ENCODE peak calls at places on chromosomes 6 and 20, in six cellular contexts. W is tibial nerve, H is right cardiac atrium, L is hepatocyte, I is transverse colon, F is heart left ventricle. J is an unnamed sample.

GRCh38 chr20:35837577-35838195 is 65.9 kb downstream of the PHF20 start:
- DNase-seq in W (no peak), H (no peak), L (no peak), I (no peak), F (no peak), J (no peak)

GRCh38 chr20:39706089-39706721 is 744.1 kb downstream of the DHX35 start:
- DNase-seq in W (peak; percentile 12), H (peak; percentile 18), L (peak; percentile 60), I (no peak), F (peak; percentile 68), J (no peak)

GRCh38 chr6:28864321-28864923 is 59.4 kb downstream of the TRIM27 start:
- DNase-seq in W (no peak), H (no peak), L (no peak), I (no peak), F (no peak), J (no peak)

GRCh38 chr6:128363424-128363823 is 157.0 kb downstream of the PTPRK start:
- DNase-seq in W (no peak), H (no peak), L (no peak), I (no peak), F (no peak), J (no peak)

GRCh38 chr6:11711644-11711993 is 67.0 kb downstream of the ADTRP start:
- DNase-seq in W (no peak), H (no peak), L (no peak), I (no peak), F (no peak), J (no peak)

GRCh38 chr20:23111944-23112342 is 25.8 kb upstream of the CD93 start:
- DNase-seq in W (no peak), H (no peak), L (no peak), I (no peak), F (no peak), J (no peak)

GRCh38 chr20:24402234-24402633 is 67.2 kb upstream of the SYNDIG1 start:
- DNase-seq in W (no peak), H (no peak), L (no peak), I (no peak), F (no peak), J (no peak)

GRCh38 chr6:56522871-56523270 is 119.8 kb downstream of the DST start:
- DNase-seq in W (no peak), H (no peak), L (no peak), I (no peak), F (no peak), J (no peak)

GRCh38 chr6:169800668-169801395 is 49.4 kb downstream of the ERMARD start:
- DNase-seq in W (no peak), H (no peak), L (peak; percentile 83), I (peak; percentile 30), F (no peak), J (no peak)

GRCh38 chr6:166738361-166738760 is 111.3 kb upstream of the RPS6KA2 start:
- DNase-seq in W (no peak), H (no peak), L (no peak), I (no peak), F (no peak), J (no peak)

GRCh38 chr6:126529605-126530004 is 189.7 kb downstream of the CENPW start:
- DNase-seq in W (no peak), H (no peak), L (no peak), I (no peak), F (no peak), J (no peak)

GRCh38 chr6:122059918-122060317 is 339.5 kb upstream of the HSF2 start:
- DNase-seq in W (no peak), H (no peak), L (no peak), I (no peak), F (no peak), J (no peak)

GRCh38 chr6:148455225-148455624 is 112.6 kb downstream of the SASH1 start:
- DNase-seq in W (no peak), H (no peak), L (no peak), I (no peak), F (peak; percentile 29), J (no peak)

GRCh38 chr6:79607000-79607399 is 24.1 kb upstream of the SH3BGRL2 start:
- DNase-seq in W (no peak), H (no peak), L (no peak), I (no peak), F (no peak), J (no peak)

GRCh38 chr6:148760568-148761531 is 14.0 kb downstream of the UST start:
- DNase-seq in W (peak; percentile 68), H (peak; percentile 73), L (peak; percentile 55), I (peak; percentile 51), F (peak; percentile 29), J (peak; percentile 13)

GRCh38 chr6:14925627-14926026 is 320.2 kb upstream of the JARID2 start:
- DNase-seq in W (no peak), H (no peak), L (no peak), I (no peak), F (no peak), J (no peak)

DNA sequence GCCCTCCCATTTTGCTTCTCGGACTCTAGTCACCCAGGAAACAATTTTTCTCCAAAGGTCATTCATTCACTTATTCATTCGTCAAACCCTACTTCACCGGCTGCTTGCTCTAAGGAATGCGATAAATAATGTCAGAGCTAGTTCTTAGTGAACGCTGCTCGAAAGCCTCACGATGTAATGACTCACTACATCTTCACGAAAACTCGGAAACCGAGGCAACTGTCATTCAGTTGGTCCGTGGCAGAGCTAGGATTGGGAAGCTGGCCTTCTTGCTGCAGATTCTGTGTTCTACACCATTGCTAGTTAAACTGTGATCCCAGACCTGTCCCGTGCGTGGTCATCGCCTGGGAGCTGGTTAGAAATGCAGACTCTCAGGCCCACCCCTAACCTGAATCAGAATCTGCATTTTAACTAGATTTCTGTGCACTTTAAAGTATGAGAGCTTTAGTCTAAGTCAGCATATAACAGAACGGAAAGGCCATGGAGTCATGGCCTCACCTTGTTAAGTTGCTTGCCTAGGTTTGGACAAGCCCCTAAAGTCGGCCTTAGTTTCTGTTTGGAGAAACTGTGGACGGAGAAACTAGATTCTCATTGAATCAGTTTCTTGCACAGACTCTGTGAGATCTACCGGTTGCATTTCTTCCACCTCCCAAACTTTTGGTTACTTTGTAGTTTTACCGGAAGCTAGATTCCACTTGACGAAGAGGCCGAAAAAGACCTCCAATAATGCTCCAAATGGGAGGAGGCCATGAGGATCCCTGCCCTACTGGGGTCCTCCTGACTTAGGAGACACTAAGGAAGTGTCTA is 640 bp upstream of the CCND3 start:
- DNase-seq in W (no peak), H (no peak), L (no peak), I (no peak), F (no peak), J (no peak)
- H3K4me1 ChIP-seq in W (peaks cover 40% of the 10 kb centered on the region), H (peaks cover 20% of the 10 kb centered on the region), L (peaks cover 24% of the 10 kb centered on the region), I (peaks cover 36% of the 10 kb centered on the region), F (peaks cover 48% of the 10 kb centered on the region), J (peaks cover 43% of the 10 kb centered on the region)

GRCh38 chr20:32285082-32285620 is 7.7 kb downstream of the KIF3B start:
- DNase-seq in W (no peak), H (no peak), L (no peak), I (no peak), F (no peak), J (no peak)
- H3K27ac ChIP-seq in W (peak overlapping the region; percentile 60), H (peak overlapping the region; percentile 67), L (peak overlapping the region; percentile 71), I (peak overlapping the region; percentile 60), F (peak overlapping the region; percentile 61), J (peak overlapping the region; percentile 44)

GRCh38 chr20:50810842-50811241 is 16.0 kb downstream of the BCAS4 start:
- DNase-seq in W (no peak), H (no peak), L (no peak), I (no peak), F (no peak), J (no peak)
- H3K4me1 ChIP-seq in W (peaks cover 5% of the 10 kb centered on the region), H (no peaks in the 10 kb centered on the region), L (peaks cover 3% of the 10 kb centered on the region), I (no peaks in the 10 kb centered on the region), F (peaks cover 3% of the 10 kb centered on the region), J (no peaks in the 10 kb centered on the region)

GRCh38 chr20:44174996-44175766 is 11.8 kb downstream of the JPH2 start:
- DNase-seq in W (no peak), H (no peak), L (no peak), I (no peak), F (no peak), J (no peak)

GRCh38 chr20:44171775-44172571 is 15.0 kb downstream of the JPH2 start:
- DNase-seq in W (no peak), H (no peak), L (no peak), I (no peak), F (no peak), J (no peak)

GRCh38 chr20:44173116-44173515 is 13.9 kb downstream of the JPH2 start:
- DNase-seq in W (no peak), H (no peak), L (no peak), I (no peak), F (no peak), J (no peak)

GRCh38 chr20:44172572-44172950 is 14.4 kb downstream of the JPH2 start:
- DNase-seq in W (no peak), H (no peak), L (no peak), I (no peak), F (no peak), J (no peak)

GRCh38 chr20:44173846-44174245 is 13.1 kb downstream of the JPH2 start:
- DNase-seq in W (no peak), H (no peak), L (no peak), I (no peak), F (no peak), J (no peak)
- H3K27ac ChIP-seq in W (no peak overlapping the region), H (no peak overlapping the region), L (no peak overlapping the region), I (peak overlapping the region; percentile 64), F (no peak overlapping the region), J (no peak overlapping the region)

GRCh38 chr6:111842271-111842822 is 30.9 kb downstream of the FYN start:
- DNase-seq in W (no peak), H (no peak), L (no peak), I (no peak), F (no peak), J (no peak)
- H3K4me1 ChIP-seq in W (peaks cover 60% of the 10 kb centered on the region), H (peaks cover 29% of the 10 kb centered on the region), L (peaks cover 37% of the 10 kb centered on the region), I (no peaks in the 10 kb centered on the region), F (peaks cover 82% of the 10 kb centered on the region), J (peaks cover 92% of the 10 kb centered on the region)

DNA sequence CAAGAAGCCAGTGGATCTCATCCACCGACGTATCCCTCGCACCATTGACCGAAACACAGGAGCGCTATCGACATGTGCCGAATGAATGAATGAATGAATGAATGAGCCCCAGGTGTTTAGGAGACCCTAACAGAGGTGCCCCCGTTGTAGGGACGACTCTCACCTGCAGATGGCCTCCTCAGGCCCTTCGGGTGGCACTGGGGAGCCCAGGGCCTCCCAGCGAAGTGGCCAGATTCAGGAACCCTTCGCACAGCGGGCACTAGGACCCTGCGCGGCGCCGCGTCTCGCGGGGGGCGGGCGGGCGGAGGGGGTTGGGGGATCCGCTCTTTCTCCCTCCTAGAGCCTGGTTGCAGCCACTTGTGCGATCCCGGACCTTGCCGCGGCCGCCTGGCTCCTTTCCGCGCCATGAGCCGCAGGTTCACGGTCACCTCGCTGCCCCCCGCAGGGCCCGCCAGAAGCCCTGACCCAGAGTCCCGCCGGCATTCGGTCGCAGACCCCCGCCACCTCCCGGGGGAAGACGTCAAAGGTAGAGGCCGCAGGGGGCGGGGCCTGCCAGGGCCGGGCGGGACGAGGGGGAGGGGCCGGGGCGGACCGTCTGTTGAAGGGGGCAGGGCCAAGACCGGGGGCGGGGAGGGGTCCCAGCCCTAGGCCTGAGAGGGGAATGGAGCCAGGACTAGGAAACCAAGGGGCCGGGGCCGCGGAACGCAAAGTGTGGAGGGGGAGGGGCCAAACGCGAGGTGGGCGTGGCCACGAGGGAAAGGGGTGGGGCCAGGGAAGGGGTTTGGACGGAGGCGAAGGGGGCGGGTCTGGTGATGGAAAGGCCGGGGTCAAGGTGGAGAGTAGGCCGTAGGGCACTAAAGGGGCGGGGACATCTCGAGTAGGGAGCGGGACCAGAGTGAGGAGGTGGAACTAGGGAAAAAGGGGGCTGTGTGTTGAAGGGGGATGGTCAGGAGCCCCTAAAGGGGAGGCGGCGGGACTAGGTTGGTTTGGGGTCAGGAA is 7.4 kb upstream of the SLC12A5 start:
- DNase-seq in W (no peak), H (no peak), L (peak; percentile 59), I (peak; percentile 46), F (no peak), J (peak; percentile 32)
- H3K27ac ChIP-seq in W (no peak overlapping the region), H (no peak overlapping the region), L (no peak overlapping the region), I (no peak overlapping the region), F (no peak overlapping the region), J (no peak overlapping the region)

J was measured in effector memory CD4-positive, alpha-beta T cell.